ENCODE peak calls at places on chromosomes 16 and 17, in eight cellular contexts. T is fibroblast of lung, V is MM.1S, I is GM23248, U is DND-41, N is mammary epithelial cell, P is PC-3, H is A673. S is an unnamed sample.

GRCh38 chr17:6786618-6787017 is 10.6 kb downstream of the FBXO39 start:
- DNase-seq in T (peak), V (no peak), I (peak), U (no peak), N (peak), P (peak), H (peak), S (no peak)

GRCh38 chr16:88703486-88704309 is 2.5 kb downstream of the RNF166 start:
- DNase-seq in T (peak), V (no peak), I (no peak), U (peak), N (no peak), P (no peak), H (peak), S (no peak)

GRCh38 chr17:36148559-36149295 is 27.7 kb downstream of the TBC1D3B start:
- DNase-seq in T (peak), V (peak), I (peak), U (peak), N (peak), P (peak), H (peak), S (peak)

GRCh38 chr17:59565959-59566324 is 532 bp downstream of the DHX40 start:
- DNase-seq in T (peak), V (peak), I (peak), U (peak), N (peak), P (peak), H (peak), S (peak)

GRCh38 chr17:31321481-31321880 is at the start of gene EVI2A:
- DNase-seq in T (peak), V (peak), I (peak), U (peak), N (peak), P (peak), H (peak), S (no peak)

GRCh38 chr17:72004011-72004427 is 116.8 kb upstream of the SOX9 start:
- DNase-seq in T (peak), V (no peak), I (peak), U (no peak), N (no peak), P (peak), H (no peak), S (no peak)

GRCh38 chr16:1494129-1494640 is 1.0 kb downstream of the TELO2 start:
- DNase-seq in T (peak), V (no peak), I (peak), U (no peak), N (peak), P (peak), H (peak), S (no peak)

GRCh38 chr16:67128417-67128816 is 18.7 kb downstream of the PHAF1 start:
- DNase-seq in T (no peak), V (no peak), I (no peak), U (no peak), N (no peak), P (no peak), H (no peak), S (no peak)

GRCh38 chr17:18002171-18002570 is 29.5 kb downstream of the DRC3 start:
- DNase-seq in T (no peak), V (no peak), I (peak), U (no peak), N (no peak), P (no peak), H (no peak), S (no peak)

GRCh38 chr17:4420692-4421131 is 13.0 kb upstream of the SPNS3 start:
- DNase-seq in T (peak), V (peak), I (peak), U (peak), N (peak), P (peak), H (peak), S (no peak)

GRCh38 chr16:51407199-51407598 is 256.1 kb upstream of the SALL1 start:
- DNase-seq in T (peak), V (no peak), I (no peak), U (no peak), N (peak), P (no peak), H (no peak), S (no peak)

GRCh38 chr17:12966413-12966812 is 51.4 kb downstream of the ELAC2 start:
- DNase-seq in T (no peak), V (no peak), I (no peak), U (no peak), N (no peak), P (no peak), H (no peak), S (no peak)

GRCh38 chr16:30342751-30343490 is 12.2 kb downstream of the CD2BP2 start:
- DNase-seq in T (no peak), V (no peak), I (no peak), U (no peak), N (no peak), P (no peak), H (no peak), S (no peak)

GRCh38 chr17:2903193-2903974 is 107.1 kb downstream of the RAP1GAP2 start:
- DNase-seq in T (no peak), V (no peak), I (no peak), U (no peak), N (no peak), P (no peak), H (no peak), S (no peak)

GRCh38 chr17:2282297-2282873 is 21.2 kb downstream of the SMG6 start:
- DNase-seq in T (peak), V (peak), I (peak), U (peak), N (peak), P (peak), H (peak), S (peak)

GRCh38 chr17:65022751-65023421 is 33.7 kb downstream of the GNA13 start:
- DNase-seq in T (peak), V (peak), I (peak), U (no peak), N (peak), P (peak), H (no peak), S (no peak)

GRCh38 chr17:55407641-55408566 is 13.7 kb downstream of the MMD start:
- DNase-seq in T (no peak), V (no peak), I (no peak), U (no peak), N (no peak), P (no peak), H (no peak), S (no peak)
- TF ChIP-seq EZH2 in T (no peak), V (no peak), I (no peak), U (no peak), N (no peak), P (no peak), H (no peak), S (no peak)

DNA sequence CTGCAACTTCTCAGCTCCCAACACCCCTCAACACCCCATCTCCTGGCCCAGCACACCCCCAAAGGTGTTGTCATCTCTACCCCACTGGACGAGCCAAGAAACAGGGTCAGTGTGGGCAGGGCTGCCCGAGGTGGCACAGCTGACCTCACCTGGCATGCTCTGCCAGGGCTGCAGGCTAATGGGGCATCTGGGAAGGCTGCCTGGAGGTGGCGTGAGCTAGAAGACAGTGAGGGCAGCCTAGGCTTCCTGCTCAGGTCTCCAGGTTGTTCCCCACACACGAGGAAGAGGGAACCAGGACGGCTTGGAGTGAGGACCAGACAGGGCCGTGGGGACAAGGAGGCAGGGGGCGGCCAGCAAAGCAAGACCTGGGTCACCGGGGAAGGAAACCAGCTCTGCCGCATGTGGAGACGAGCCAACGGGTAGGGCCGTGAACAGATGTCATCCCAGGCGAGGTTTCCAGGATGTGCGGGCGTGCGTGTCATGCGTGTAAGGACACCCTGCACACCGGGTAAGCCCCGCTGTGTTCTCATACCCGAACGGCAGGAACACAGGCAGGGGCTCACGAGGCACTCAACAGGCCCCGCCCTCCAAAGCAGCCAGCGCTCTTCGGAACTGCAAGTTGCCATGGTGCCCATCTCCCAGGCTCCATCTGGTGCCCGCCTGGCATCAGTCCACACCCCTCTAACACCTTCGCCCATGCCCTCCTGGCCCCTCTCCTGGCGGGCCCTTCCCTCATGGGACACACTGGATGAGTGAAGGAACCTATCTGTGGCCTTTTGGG is 29.6 kb upstream of the PVALEF start:
- DNase-seq in T (no peak), V (no peak), I (no peak), U (no peak), N (no peak), P (no peak), H (peak), S (no peak)
- TF ChIP-seq EZH2 in T (no peak), V (no peak), I (no peak), U (no peak), N (no peak), P (no peak), H (no peak), S (no peak)

GRCh38 chr16:73231379-73231778 is 183.5 kb upstream of the ZFHX3 start:
- DNase-seq in T (no peak), V (no peak), I (no peak), U (no peak), N (no peak), P (no peak), H (no peak), S (no peak)

GRCh38 chr16:73230651-73231050 is 182.7 kb upstream of the ZFHX3 start:
- DNase-seq in T (no peak), V (no peak), I (no peak), U (no peak), N (no peak), P (no peak), H (no peak), S (no peak)

GRCh38 chr16:73231969-73232554 is 184.1 kb upstream of the ZFHX3 start:
- DNase-seq in T (peak), V (no peak), I (no peak), U (no peak), N (no peak), P (no peak), H (peak), S (no peak)

GRCh38 chr16:73233423-73233762 is 185.5 kb upstream of the ZFHX3 start:
- DNase-seq in T (no peak), V (no peak), I (no peak), U (no peak), N (no peak), P (no peak), H (no peak), S (no peak)

GRCh38 chr16:73232555-73233422 is 184.9 kb upstream of the ZFHX3 start:
- DNase-seq in T (peak), V (no peak), I (no peak), U (no peak), N (peak), P (peak), H (peak), S (no peak)
- TF ChIP-seq EZH2 in T (no peak), V (no peak), I (no peak), U (no peak), N (no peak), P (no peak), H (no peak), S (no peak)

GRCh38 chr16:46843898-46844642 is 13.1 kb upstream of the C16orf87 start:
- DNase-seq in T (no peak), V (no peak), I (no peak), U (no peak), N (no peak), P (no peak), H (no peak), S (no peak)
- TF ChIP-seq EZH2 in T (no peak), V (no peak), I (no peak), U (no peak), N (no peak), P (no peak), H (no peak), S (no peak)

GRCh38 chr16:17347624-17348023 is 123.1 kb downstream of the XYLT1 start:
- DNase-seq in T (no peak), V (no peak), I (no peak), U (no peak), N (no peak), P (no peak), H (no peak), S (no peak)
- TF ChIP-seq EZH2 in T (no peak), V (no peak), I (no peak), U (no peak), N (no peak), P (no peak), H (no peak), S (no peak)

GRCh38 chr16:68235105-68235881 is 634 bp downstream of the ESRP2 start:
- DNase-seq in T (no peak), V (no peak), I (no peak), U (no peak), N (peak), P (peak), H (no peak), S (no peak)
- TF ChIP-seq EZH2 in T (no peak), V (no peak), I (no peak), U (no peak), N (no peak), P (no peak), H (no peak), S (no peak)

S was measured in SK-N-MC.